ENCODE peak calls at places on chromosomes 3 and 15, in ten cellular contexts. E is fibroblast of lung; F is heart right ventricle; P is fibroblast of gingiva; T is SJCRH30; B is activated T-cell treated with anti-CD3 and anti-CD28 coated beads for 1 hour; L is posterior cingulate gyrus; Y is stimulated activated CD4-positive, alpha-beta T cell treated with anti-CD3 and anti-CD28 coated beads, Interleukin-1b, Interleukin-23, amount 100 ng/mL, for 48 hours; K is DMS53; I is KG1. V is an unnamed sample.

GRCh38 chr3:172550347-172550943 is 27.2 kb upstream of the TNFSF10 start:
- DNase-seq in L (no peak), I (no peak), K (no peak), F (no peak), E (peak), B (peak), T (peak), Y (peak), P (peak), V (peak)

GRCh38 chr3:127698264-127699097 is 25.7 kb downstream of the ABTB1 start:
- DNase-seq in P (no peak), K (no peak), I (no peak), T (no peak), Y (no peak), L (no peak), F (no peak), B (no peak), E (no peak), V (no peak)

GRCh38 chr3:27805282-27805681 is 83.2 kb upstream of the EOMES start:
- DNase-seq in F (no peak), T (no peak), B (no peak), K (no peak), E (no peak), L (no peak), P (no peak), I (no peak), Y (no peak), V (no peak)

GRCh38 chr3:106773795-106774194 is 603.4 kb upstream of the CCDC54 start:
- DNase-seq in K (no peak), L (no peak), Y (no peak), I (no peak), E (no peak), F (no peak), P (no peak), B (no peak), T (no peak), V (no peak)

GRCh38 chr3:13233487-13234154 is 160.4 kb upstream of the IQSEC1 start:
- DNase-seq in Y (no peak), K (no peak), P (no peak), I (no peak), L (no peak), E (no peak), F (no peak), B (no peak), T (no peak), V (no peak)

GRCh38 chr3:139811331-139811730 is 123.7 kb upstream of the CLSTN2 start:
- DNase-seq in L (no peak), E (no peak), F (no peak), Y (no peak), P (no peak), B (no peak), T (no peak), I (no peak), K (no peak), V (no peak)

GRCh38 chr3:45182915-45183881 is 37.0 kb upstream of the CDCP1 start:
- DNase-seq in B (no peak), L (no peak), T (no peak), K (peak), P (peak), F (no peak), I (no peak), E (peak), Y (no peak), V (peak)

GRCh38 chr15:60651734-60652141 is 172.8 kb upstream of the ICE2 start:
- DNase-seq in E (no peak), I (no peak), P (no peak), Y (no peak), B (no peak), K (peak), L (no peak), T (peak), F (no peak), V (no peak)

GRCh38 chr3:140247775-140248174 is 312.8 kb downstream of the CLSTN2 start:
- DNase-seq in T (no peak), B (no peak), Y (no peak), E (no peak), L (no peak), P (no peak), F (no peak), I (no peak), K (no peak), V (no peak)